ENCODE peak calls at places on chromosomes 2 and 18, in four cellular contexts. O is A549, A is IMR-90, F is GM12878. M is an unnamed sample.

GRCh38 chr2:104872866-104873688 is 19.2 kb downstream of the POU3F3 start:
- DNase-seq in A (peak), F (no peak), O (peak), M (peak)

GRCh38 chr18:11323359-11323819 is 174.0 kb upstream of the PIEZO2 start:
- DNase-seq in A (peak), F (no peak), O (peak), M (no peak)

GRCh38 chr2:185979546-185980071 is 241.0 kb downstream of the FSIP2 start:
- DNase-seq in F (no peak), A (no peak), O (no peak), M (peak)

GRCh38 chr18:39647627-39648502 is 2082.3 kb upstream of the CELF4 start:
- DNase-seq in O (no peak), A (peak), F (no peak), M (no peak)

GRCh38 chr2:27932396-27932795 is 41.9 kb downstream of the BABAM2 start:
- DNase-seq in A (peak), F (no peak), O (peak), M (no peak)

GRCh38 chr2:29617351-29617750 is 304.0 kb downstream of the ALK start:
- DNase-seq in A (no peak), O (no peak), F (no peak), M (no peak)

GRCh38 chr18:22962004-22962403 is 28.9 kb downstream of the RBBP8 start:
- DNase-seq in F (no peak), A (no peak), O (no peak), M (no peak)

GRCh38 chr2:55618025-55618648 is 715 bp upstream of the PPP4R3B start:
- DNase-seq in F (no peak), O (no peak), A (peak), M (no peak)

GRCh38 chr2:73103018-73103542 is 9.7 kb downstream of the RAB11FIP5 start:
- DNase-seq in A (no peak), O (no peak), F (no peak), M (no peak)

GRCh38 chr2:183037660-183038340 is 457 bp downstream of the NCKAP1 start:
- DNase-seq in A (no peak), F (no peak), O (no peak), M (peak)

GRCh38 chr2:188132385-188132784 is 159.3 kb upstream of the GULP1 start:
- DNase-seq in F (no peak), A (no peak), O (no peak), M (no peak)

GRCh38 chr2:210617732-210618330 is 61.4 kb downstream of the CPS1 start:
- DNase-seq in F (no peak), O (peak), A (peak), M (no peak)

GRCh38 chr2:44275915-44276279 is 617 bp downstream of the SLC3A1 start:
- DNase-seq in O (no peak), F (no peak), A (peak), M (no peak)

GRCh38 chr2:205872716-205873115 is 190.4 kb downstream of the NRP2 start:
- DNase-seq in O (no peak), A (no peak), F (no peak), M (no peak)

GRCh38 chr18:12052866-12053265 is 40.8 kb upstream of the ANKRD62 start:
- DNase-seq in F (no peak), O (no peak), A (no peak), M (no peak)

GRCh38 chr2:190867182-190867581 is 13.4 kb upstream of the GLS start:
- DNase-seq in F (no peak), A (peak), O (no peak), M (no peak)

GRCh38 chr18:5155180-5155906 is 41.7 kb downstream of the AKAIN1 start:
- DNase-seq in O (no peak), A (no peak), F (no peak), M (no peak)

GRCh38 chr18:9025104-9025838 is 77.2 kb upstream of the NDUFV2 start:
- DNase-seq in O (peak), F (no peak), A (peak), M (no peak)

GRCh38 chr2:196431957-196432356 is 207.6 kb upstream of the CCDC150 start:
- DNase-seq in F (no peak), A (peak), O (peak), M (peak)

GRCh38 chr2:55048514-55048924 is 1.7 kb downstream of the RTN4 start:
- DNase-seq in A (peak), F (no peak), O (no peak), M (no peak)

GRCh38 chr2:181105562-181105961 is 125.2 kb downstream of the UBE2E3 start:
- DNase-seq in A (no peak), O (no peak), F (no peak), M (no peak)

GRCh38 chr18:32712860-32713259 is 60.0 kb downstream of the KLHL14 start:
- DNase-seq in F (no peak), A (no peak), O (no peak), M (no peak)

GRCh38 chr2:6911721-6912120 is 5.5 kb upstream of the RNF144A start:
- DNase-seq in A (no peak), O (no peak), F (no peak), M (no peak)

GRCh38 chr2:88658890-88659881 is 31.9 kb upstream of the EIF2AK3 start:
- DNase-seq in F (no peak), O (no peak), A (peak), M (no peak)

GRCh38 chr18:26702023-26702422 is 153.7 kb upstream of the KCTD1 start:
- DNase-seq in O (no peak), A (no peak), F (no peak), M (no peak)

DNA sequence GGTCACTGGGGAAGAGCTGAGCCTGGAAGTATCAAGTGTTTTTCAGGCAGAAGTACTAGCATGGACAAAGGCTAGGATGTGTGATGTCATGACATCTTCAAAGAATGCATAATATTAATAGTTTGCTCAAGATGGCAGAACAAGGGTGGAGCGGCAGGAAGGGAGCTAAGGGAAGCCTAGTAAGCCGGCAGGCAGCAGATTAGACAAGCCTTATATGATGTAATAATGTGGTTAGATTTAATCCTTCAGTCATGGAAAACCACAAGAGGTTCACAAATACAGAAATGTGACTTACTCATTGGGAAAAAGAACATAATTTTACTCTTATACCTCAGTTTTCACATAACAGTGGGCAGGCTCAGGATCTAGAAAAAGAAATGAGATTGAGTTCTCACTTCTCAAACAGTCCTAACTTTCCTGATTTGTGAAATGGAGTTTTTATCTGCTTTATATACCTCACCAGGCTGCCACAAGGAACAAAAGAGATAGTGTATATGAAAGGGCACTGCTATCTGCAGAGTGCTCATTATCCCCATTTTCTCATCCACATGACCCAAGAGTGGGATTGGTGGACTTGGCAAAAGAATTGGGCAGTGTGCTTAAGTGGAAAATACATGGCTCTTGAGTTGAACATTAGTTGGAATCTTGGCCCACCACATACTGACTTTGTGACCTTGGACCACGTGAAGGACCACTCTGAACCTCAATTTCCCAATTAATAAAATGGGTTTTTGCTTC is 89.1 kb upstream of the LHCGR start:
- DNase-seq in F (no peak), O (no peak), A (peak), M (no peak)
- TF ChIP-seq USF2 in F (no peak), O (no peak), A (no peak), M (no peak)

GRCh38 chr2:193989645-193990044 is 1667.4 kb upstream of the SLC39A10 start:
- DNase-seq in F (no peak), A (no peak), O (no peak), M (no peak)

GRCh38 chr2:193985272-193985671 is 1671.8 kb upstream of the SLC39A10 start:
- DNase-seq in O (no peak), F (no peak), A (no peak), M (no peak)

GRCh38 chr2:193990868-193991267 is 1666.2 kb upstream of the SLC39A10 start:
- DNase-seq in F (no peak), O (no peak), A (no peak), M (no peak)

GRCh38 chr2:193988784-193989183 is 1668.2 kb upstream of the SLC39A10 start:
- DNase-seq in A (no peak), F (no peak), O (no peak), M (no peak)
- TF ChIP-seq USF2 in A (no peak), F (no peak), O (no peak), M (no peak)

GRCh38 chr2:136116813-136117390 is 1.0 kb downstream of the CXCR4 start:
- DNase-seq in F (no peak), O (no peak), A (no peak), M (peak)
- TF ChIP-seq USF2 in F (no peak), O (no peak), A (no peak), M (no peak)

GRCh38 chr2:221997683-221998082 is 301.1 kb downstream of the PAX3 start:
- DNase-seq in O (no peak), A (peak), F (no peak), M (no peak)
- TF ChIP-seq USF2 in O (no peak), A (no peak), F (no peak), M (no peak)

GRCh38 chr18:49460958-49461601 is 635 bp upstream of the DYM start:
- DNase-seq in O (no peak), F (no peak), A (no peak), M (no peak)
- TF ChIP-seq USF2 in O (no peak), F (no peak), A (no peak), M (no peak)

GRCh38 chr18:43875496-43875895 is 598.2 kb upstream of the SYT4 start:
- DNase-seq in O (no peak), A (no peak), F (no peak), M (no peak)
- TF ChIP-seq USF2 in O (no peak), A (no peak), F (no peak), M (no peak)

GRCh38 chr2:172848549-172848948 is 112.9 kb downstream of the RAPGEF4 start:
- DNase-seq in A (no peak), O (no peak), F (no peak), M (no peak)

GRCh38 chr2:172846551-172846950 is 110.9 kb downstream of the RAPGEF4 start:
- DNase-seq in O (no peak), F (no peak), A (no peak), M (no peak)

GRCh38 chr2:172847188-172847587 is 111.5 kb downstream of the RAPGEF4 start:
- DNase-seq in A (no peak), F (no peak), O (no peak), M (no peak)

GRCh38 chr2:172845008-172845670 is 109.5 kb downstream of the RAPGEF4 start:
- DNase-seq in O (no peak), A (no peak), F (no peak), M (no peak)

DNA sequence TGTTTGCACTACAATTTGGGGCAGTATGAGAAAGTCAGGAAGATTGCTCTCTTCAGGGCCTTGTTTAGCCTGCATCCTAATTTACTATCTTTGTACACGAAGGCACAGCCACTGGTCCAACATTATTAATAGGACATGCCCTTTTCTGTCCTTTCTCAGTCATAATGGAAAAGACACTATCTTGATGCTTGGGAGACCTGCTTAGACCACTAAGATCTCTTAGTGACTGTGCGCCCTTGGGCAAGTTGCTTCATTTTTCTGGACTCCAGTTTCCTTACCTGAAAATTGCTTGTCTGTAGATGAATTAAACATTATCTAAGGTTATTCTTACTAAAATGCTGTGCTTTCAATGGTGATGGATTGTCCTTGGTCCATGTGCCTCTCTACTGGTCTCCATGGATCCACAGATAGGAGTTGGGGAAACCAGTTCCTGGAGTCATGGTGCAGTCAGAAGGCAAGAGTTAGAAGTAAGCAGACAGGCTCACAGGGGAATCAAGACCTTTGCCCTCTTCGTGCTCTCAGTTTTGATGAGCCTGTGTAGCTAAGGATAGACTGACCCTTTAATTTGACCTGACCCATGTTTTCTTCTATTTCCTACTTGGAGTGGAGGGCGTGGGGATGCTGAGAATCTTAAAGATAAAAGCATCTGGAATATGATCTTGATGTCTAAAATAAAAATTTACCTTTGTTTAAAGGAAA is 114.0 kb downstream of the RAPGEF4 start:
- DNase-seq in O (no peak), A (no peak), F (no peak), M (no peak)
- TF ChIP-seq USF2 in O (no peak), A (no peak), F (no peak), M (no peak)

GRCh38 chr2:225171350-225171749 is 129.1 kb upstream of the DOCK10 start:
- DNase-seq in O (no peak), F (no peak), A (no peak), M (no peak)
- TF ChIP-seq USF2 in O (no peak), F (no peak), A (no peak), M (no peak)

GRCh38 chr2:127149384-127149783 is 42.4 kb upstream of the BIN1 start:
- DNase-seq in F (no peak), A (peak), O (peak), M (no peak)
- TF ChIP-seq USF2 in F (no peak), A (no peak), O (no peak), M (no peak)